ENCODE peak calls at places on chromosomes 3 and 15, in seven cellular contexts. One of them, this sample, is unnamed.

GRCh38 chr3:122234117-122234516 is 50.6 kb downstream of the CASR start:
- DNase-seq in esophagus squamous epithelium: no peak
- DNase-seq in AG09319: no peak
- DNase-seq in IMR-90: no peak
- DNase-seq in WTC11: no peak
- DNase-seq in bronchial epithelial cell: no peak
- DNase-seq in tibial artery: no peak
- DNase-seq in this sample: no peak

GRCh38 chr3:118151164-118151563 is 883.5 kb downstream of the IGSF11 start:
- DNase-seq in esophagus squamous epithelium: no peak
- DNase-seq in AG09319: no peak
- DNase-seq in IMR-90: no peak
- DNase-seq in WTC11: no peak
- DNase-seq in bronchial epithelial cell: no peak
- DNase-seq in tibial artery: no peak
- DNase-seq in this sample: no peak

GRCh38 chr15:90101969-90102890 is at the start of gene IDH2:
- DNase-seq in esophagus squamous epithelium: no peak
- DNase-seq in AG09319: peak
- DNase-seq in IMR-90: peak
- DNase-seq in WTC11: peak
- DNase-seq in bronchial epithelial cell: peak
- DNase-seq in tibial artery: peak
- DNase-seq in this sample: peak

GRCh38 chr3:101521251-101521701 is 8.3 kb upstream of the SENP7 start:
- DNase-seq in esophagus squamous epithelium: no peak
- DNase-seq in AG09319: no peak
- DNase-seq in IMR-90: no peak
- DNase-seq in WTC11: no peak
- DNase-seq in bronchial epithelial cell: peak
- DNase-seq in tibial artery: no peak
- DNase-seq in this sample: no peak

GRCh38 chr15:45417303-45417950 is 39.1 kb upstream of the GATM start:
- DNase-seq in esophagus squamous epithelium: no peak
- DNase-seq in AG09319: no peak
- DNase-seq in IMR-90: no peak
- DNase-seq in WTC11: no peak
- DNase-seq in bronchial epithelial cell: no peak
- DNase-seq in tibial artery: no peak
- DNase-seq in this sample: no peak

GRCh38 chr3:158404319-158404718 is 166.7 kb upstream of the MLF1 start:
- DNase-seq in esophagus squamous epithelium: no peak
- DNase-seq in AG09319: no peak
- DNase-seq in IMR-90: no peak
- DNase-seq in WTC11: no peak
- DNase-seq in bronchial epithelial cell: no peak
- DNase-seq in tibial artery: no peak
- DNase-seq in this sample: no peak

GRCh38 chr3:39090922-39091321 is 16.5 kb downstream of the GORASP1 start:
- DNase-seq in esophagus squamous epithelium: no peak
- DNase-seq in AG09319: no peak
- DNase-seq in IMR-90: peak
- DNase-seq in WTC11: no peak
- DNase-seq in bronchial epithelial cell: no peak
- DNase-seq in tibial artery: no peak
- DNase-seq in this sample: no peak

GRCh38 chr3:37745079-37745478 is 116.6 kb upstream of the CTDSPL start:
- DNase-seq in esophagus squamous epithelium: no peak
- DNase-seq in AG09319: no peak
- DNase-seq in IMR-90: no peak
- DNase-seq in WTC11: no peak
- DNase-seq in bronchial epithelial cell: no peak
- DNase-seq in tibial artery: no peak
- DNase-seq in this sample: no peak

GRCh38 chr3:169627073-169627472 is 36.4 kb downstream of the MECOM start:
- DNase-seq in esophagus squamous epithelium: no peak
- DNase-seq in AG09319: no peak
- DNase-seq in IMR-90: no peak
- DNase-seq in WTC11: no peak
- DNase-seq in bronchial epithelial cell: no peak
- DNase-seq in tibial artery: no peak
- DNase-seq in this sample: no peak

GRCh38 chr3:33438284-33438668 is 1.9 kb downstream of the UBP1 start:
- DNase-seq in esophagus squamous epithelium: no peak
- DNase-seq in AG09319: no peak
- DNase-seq in IMR-90: peak
- DNase-seq in WTC11: no peak
- DNase-seq in bronchial epithelial cell: peak
- DNase-seq in tibial artery: no peak
- DNase-seq in this sample: no peak

GRCh38 chr3:155548194-155548593 is 196.7 kb downstream of the PLCH1 start:
- DNase-seq in esophagus squamous epithelium: no peak
- DNase-seq in AG09319: peak
- DNase-seq in IMR-90: no peak
- DNase-seq in WTC11: no peak
- DNase-seq in bronchial epithelial cell: peak
- DNase-seq in tibial artery: no peak
- DNase-seq in this sample: no peak
- TF ChIP-seq CTCF in esophagus squamous epithelium: peak
- TF ChIP-seq CTCF in AG09319: no peak
- TF ChIP-seq CTCF in IMR-90: no peak
- TF ChIP-seq CTCF in WTC11: no peak
- TF ChIP-seq CTCF in bronchial epithelial cell: no peak
- TF ChIP-seq CTCF in tibial artery: no peak
- TF ChIP-seq CTCF in this sample: no peak

GRCh38 chr3:180804871-180805430 is 107.5 kb upstream of the FXR1 start:
- DNase-seq in esophagus squamous epithelium: no peak
- DNase-seq in AG09319: no peak
- DNase-seq in IMR-90: peak
- DNase-seq in WTC11: peak
- DNase-seq in bronchial epithelial cell: peak
- DNase-seq in tibial artery: no peak
- DNase-seq in this sample: no peak
- TF ChIP-seq CTCF in esophagus squamous epithelium: peak
- TF ChIP-seq CTCF in AG09319: peak
- TF ChIP-seq CTCF in IMR-90: no peak
- TF ChIP-seq CTCF in WTC11: no peak
- TF ChIP-seq CTCF in bronchial epithelial cell: peak
- TF ChIP-seq CTCF in tibial artery: peak
- TF ChIP-seq CTCF in this sample: peak

GRCh38 chr3:70094197-70094596 is 94.7 kb downstream of the SAMMSON start:
- DNase-seq in esophagus squamous epithelium: no peak
- DNase-seq in AG09319: no peak
- DNase-seq in IMR-90: no peak
- DNase-seq in WTC11: no peak
- DNase-seq in bronchial epithelial cell: no peak
- DNase-seq in tibial artery: no peak
- DNase-seq in this sample: no peak

GRCh38 chr3:70095260-70095659 is 95.7 kb downstream of the SAMMSON start:
- DNase-seq in esophagus squamous epithelium: no peak
- DNase-seq in AG09319: no peak
- DNase-seq in IMR-90: no peak
- DNase-seq in WTC11: no peak
- DNase-seq in bronchial epithelial cell: no peak
- DNase-seq in tibial artery: no peak
- DNase-seq in this sample: no peak

GRCh38 chr3:70096376-70097055 is 97.0 kb downstream of the SAMMSON start:
- DNase-seq in esophagus squamous epithelium: no peak
- DNase-seq in AG09319: no peak
- DNase-seq in IMR-90: no peak
- DNase-seq in WTC11: no peak
- DNase-seq in bronchial epithelial cell: no peak
- DNase-seq in tibial artery: no peak
- DNase-seq in this sample: no peak

GRCh38 chr3:70097084-70097483 is 97.6 kb downstream of the SAMMSON start:
- DNase-seq in esophagus squamous epithelium: no peak
- DNase-seq in AG09319: no peak
- DNase-seq in IMR-90: no peak
- DNase-seq in WTC11: no peak
- DNase-seq in bronchial epithelial cell: no peak
- DNase-seq in tibial artery: no peak
- DNase-seq in this sample: no peak
- TF ChIP-seq CTCF in esophagus squamous epithelium: no peak
- TF ChIP-seq CTCF in AG09319: no peak
- TF ChIP-seq CTCF in IMR-90: no peak
- TF ChIP-seq CTCF in WTC11: no peak
- TF ChIP-seq CTCF in bronchial epithelial cell: no peak
- TF ChIP-seq CTCF in tibial artery: no peak
- TF ChIP-seq CTCF in this sample: no peak

GRCh38 chr15:97875513-97876285 is 84.8 kb upstream of the ARRDC4 start:
- DNase-seq in esophagus squamous epithelium: no peak
- DNase-seq in AG09319: no peak
- DNase-seq in IMR-90: no peak
- DNase-seq in WTC11: peak
- DNase-seq in bronchial epithelial cell: no peak
- DNase-seq in tibial artery: no peak
- DNase-seq in this sample: no peak
- TF ChIP-seq CTCF in esophagus squamous epithelium: peak
- TF ChIP-seq CTCF in AG09319: no peak
- TF ChIP-seq CTCF in IMR-90: no peak
- TF ChIP-seq CTCF in WTC11: no peak
- TF ChIP-seq CTCF in bronchial epithelial cell: peak
- TF ChIP-seq CTCF in tibial artery: no peak
- TF ChIP-seq CTCF in this sample: no peak

GRCh38 chr3:71801986-71802385 is 17.0 kb upstream of the PROK2 start:
- DNase-seq in esophagus squamous epithelium: no peak
- DNase-seq in AG09319: no peak
- DNase-seq in IMR-90: no peak
- DNase-seq in WTC11: no peak
- DNase-seq in bronchial epithelial cell: no peak
- DNase-seq in tibial artery: no peak
- DNase-seq in this sample: no peak

GRCh38 chr3:71800023-71800422 is 15.1 kb upstream of the PROK2 start:
- DNase-seq in esophagus squamous epithelium: no peak
- DNase-seq in AG09319: no peak
- DNase-seq in IMR-90: no peak
- DNase-seq in WTC11: no peak
- DNase-seq in bronchial epithelial cell: no peak
- DNase-seq in tibial artery: no peak
- DNase-seq in this sample: no peak

GRCh38 chr3:71791634-71792033 is 6.7 kb upstream of the PROK2 start:
- DNase-seq in esophagus squamous epithelium: no peak
- DNase-seq in AG09319: no peak
- DNase-seq in IMR-90: no peak
- DNase-seq in WTC11: no peak
- DNase-seq in bronchial epithelial cell: peak
- DNase-seq in tibial artery: no peak
- DNase-seq in this sample: no peak

GRCh38 chr3:71797455-71797854 is 12.5 kb upstream of the PROK2 start:
- DNase-seq in esophagus squamous epithelium: no peak
- DNase-seq in AG09319: no peak
- DNase-seq in IMR-90: no peak
- DNase-seq in WTC11: no peak
- DNase-seq in bronchial epithelial cell: no peak
- DNase-seq in tibial artery: no peak
- DNase-seq in this sample: no peak

GRCh38 chr3:71796268-71796667 is 11.3 kb upstream of the PROK2 start:
- DNase-seq in esophagus squamous epithelium: no peak
- DNase-seq in AG09319: no peak
- DNase-seq in IMR-90: no peak
- DNase-seq in WTC11: no peak
- DNase-seq in bronchial epithelial cell: no peak
- DNase-seq in tibial artery: no peak
- DNase-seq in this sample: no peak
- TF ChIP-seq CTCF in esophagus squamous epithelium: no peak
- TF ChIP-seq CTCF in AG09319: no peak
- TF ChIP-seq CTCF in IMR-90: no peak
- TF ChIP-seq CTCF in WTC11: no peak
- TF ChIP-seq CTCF in bronchial epithelial cell: no peak
- TF ChIP-seq CTCF in tibial artery: no peak
- TF ChIP-seq CTCF in this sample: no peak

DNA sequence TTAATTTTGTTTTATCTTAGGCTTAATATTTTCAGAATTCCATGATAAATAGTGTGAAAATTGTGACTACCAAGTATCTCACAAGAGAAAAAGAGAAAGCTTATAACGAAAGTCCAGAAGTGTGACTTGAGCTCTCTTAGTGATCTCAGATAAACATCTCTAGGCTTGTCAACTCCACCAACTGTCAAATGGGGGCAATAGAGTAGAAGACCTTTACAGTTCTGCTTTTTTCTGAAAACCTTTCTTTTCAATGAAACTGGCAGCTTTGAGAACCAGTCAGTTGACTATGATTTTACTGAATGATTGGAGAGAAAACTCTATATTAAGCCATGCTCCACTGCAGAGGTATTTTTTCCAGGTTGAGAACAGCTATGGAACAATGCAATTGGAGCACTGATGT is 119.2 kb upstream of the TP63 start:
- DNase-seq in esophagus squamous epithelium: no peak
- DNase-seq in AG09319: no peak
- DNase-seq in IMR-90: no peak
- DNase-seq in WTC11: no peak
- DNase-seq in bronchial epithelial cell: no peak
- DNase-seq in tibial artery: no peak
- DNase-seq in this sample: no peak
- TF ChIP-seq CTCF in esophagus squamous epithelium: no peak
- TF ChIP-seq CTCF in AG09319: no peak
- TF ChIP-seq CTCF in IMR-90: no peak
- TF ChIP-seq CTCF in WTC11: no peak
- TF ChIP-seq CTCF in bronchial epithelial cell: no peak
- TF ChIP-seq CTCF in tibial artery: no peak
- TF ChIP-seq CTCF in this sample: no peak

DNA sequence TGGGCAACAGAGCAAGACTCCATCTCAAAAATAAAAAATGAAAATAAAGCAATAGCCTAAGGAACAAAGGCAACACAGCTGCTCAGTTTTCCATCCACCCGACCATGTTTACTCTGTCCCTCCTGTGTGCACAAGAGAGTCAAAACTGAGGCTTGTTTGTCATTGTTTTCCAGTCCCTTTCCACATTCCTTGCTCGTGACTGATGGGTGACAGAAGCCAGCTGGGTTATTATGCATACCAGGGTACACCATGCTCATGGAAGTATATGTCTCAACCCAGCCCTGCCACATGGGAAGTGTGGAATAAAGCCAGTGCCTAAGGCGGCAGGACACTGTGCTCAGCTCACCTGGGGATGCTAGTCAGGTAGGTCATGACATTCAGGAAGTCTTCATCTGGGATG is 49.5 kb downstream of the MCF2L2 start:
- DNase-seq in esophagus squamous epithelium: no peak
- DNase-seq in AG09319: no peak
- DNase-seq in IMR-90: no peak
- DNase-seq in WTC11: no peak
- DNase-seq in bronchial epithelial cell: no peak
- DNase-seq in tibial artery: no peak
- DNase-seq in this sample: no peak
- TF ChIP-seq CTCF in esophagus squamous epithelium: no peak
- TF ChIP-seq CTCF in AG09319: no peak
- TF ChIP-seq CTCF in IMR-90: no peak
- TF ChIP-seq CTCF in WTC11: no peak
- TF ChIP-seq CTCF in bronchial epithelial cell: no peak
- TF ChIP-seq CTCF in tibial artery: no peak
- TF ChIP-seq CTCF in this sample: no peak

GRCh38 chr3:113339616-113340244 is 101.6 kb downstream of the CFAP44 start:
- DNase-seq in esophagus squamous epithelium: no peak
- DNase-seq in AG09319: no peak
- DNase-seq in IMR-90: no peak
- DNase-seq in WTC11: no peak
- DNase-seq in bronchial epithelial cell: no peak
- DNase-seq in tibial artery: no peak
- DNase-seq in this sample: no peak
- TF ChIP-seq CTCF in esophagus squamous epithelium: no peak
- TF ChIP-seq CTCF in AG09319: no peak
- TF ChIP-seq CTCF in IMR-90: peak
- TF ChIP-seq CTCF in WTC11: no peak
- TF ChIP-seq CTCF in bronchial epithelial cell: peak
- TF ChIP-seq CTCF in tibial artery: no peak
- TF ChIP-seq CTCF in this sample: peak

This sample was measured in osteocyte.